ENCODE peak calls at places on chromosomes 12 and 14, in six cellular contexts. P is foreskin fibroblast, D is Caki2, V is astrocyte, U is nephron progenitor cell, J is T-helper 1 cell. Q is an unnamed sample.

GRCh38 chr12:121796855-121797751 is 3.6 kb upstream of the RHOF start:
- DNase-seq in V (peak; percentile 79), U (peak; percentile 88), P (peak; percentile 93), J (no peak), D (peak; percentile 100), Q (peak; percentile 89)

GRCh38 chr12:42684171-42685071 is 94.9 kb upstream of the PRICKLE1 start:
- DNase-seq in V (peak; percentile 65), J (no peak), U (no peak), P (no peak), D (no peak), Q (peak; percentile 25)

GRCh38 chr12:127599441-127599840 is 667.5 kb upstream of the TMEM132C start:
- DNase-seq in V (no peak), D (no peak), J (no peak), P (no peak), U (no peak), Q (no peak)

GRCh38 chr12:121925361-121925725 is 7.0 kb downstream of the CFAP251 start:
- DNase-seq in U (no peak), D (no peak), P (peak; percentile 89), J (no peak), V (peak; percentile 86), Q (peak; percentile 63)

GRCh38 chr14:94823556-94824341 is 53.8 kb upstream of the GSC start:
- DNase-seq in P (no peak), U (no peak), D (peak; percentile 25), V (peak; percentile 1), J (no peak), Q (peak; percentile 6)

GRCh38 chr14:61099221-61099835 is 118.3 kb downstream of the SLC38A6 start:
- DNase-seq in V (no peak), D (no peak), J (no peak), U (no peak), P (no peak), Q (peak; percentile 91)

GRCh38 chr12:11652351-11653040 is 3.0 kb downstream of the ETV6 start:
- DNase-seq in J (no peak), P (peak; percentile 56), V (peak; percentile 77), D (peak; percentile 68), U (no peak), Q (peak; percentile 84)

GRCh38 chr14:75832621-75833297 is 149.0 kb downstream of the TGFB3 start:
- DNase-seq in J (no peak), P (peak; percentile 69), V (peak; percentile 91), U (no peak), D (no peak), Q (peak; percentile 57)

GRCh38 chr12:32016680-32017482 is 57.7 kb downstream of the RESF1 start:
- DNase-seq in D (no peak), V (no peak), P (no peak), U (no peak), J (no peak), Q (no peak)

GRCh38 chr12:88982694-88983093 is 369.6 kb downstream of the DUSP6 start:
- DNase-seq in D (no peak), J (no peak), U (no peak), V (no peak), P (no peak), Q (no peak)

GRCh38 chr12:111596985-111597730 is 2.0 kb downstream of the ATXN2 start:
- DNase-seq in D (peak; percentile 45), U (peak; percentile 40), V (peak; percentile 64), P (peak; percentile 44), J (no peak), Q (peak; percentile 72)

GRCh38 chr12:32483499-32483898 is 84.1 kb downstream of the FGD4 start:
- DNase-seq in J (no peak), V (no peak), U (no peak), P (no peak), D (no peak), Q (no peak)

GRCh38 chr14:96592591-96593388 is 90.6 kb downstream of the PAPOLA start:
- DNase-seq in V (peak; percentile 8), U (peak; percentile 67), P (no peak), D (no peak), J (peak; percentile 59), Q (peak; percentile 43)

GRCh38 chr12:80565276-80565675 is 121.2 kb downstream of the PTPRQ start:
- DNase-seq in U (no peak), J (no peak), P (no peak), D (no peak), V (peak; percentile 44), Q (peak; percentile 44)

GRCh38 chr14:99632410-99633035 is 12.4 kb upstream of the HHIPL1 start:
- DNase-seq in J (no peak), U (no peak), V (no peak), D (no peak), P (no peak), Q (no peak)

GRCh38 chr14:30921305-30921704 is 46.9 kb downstream of the COCH start:
- DNase-seq in P (peak; percentile 1), J (no peak), D (no peak), V (no peak), U (no peak), Q (no peak)

GRCh38 chr12:1575799-1576401 is 18.5 kb downstream of the FBXL14 start:
- DNase-seq in V (no peak), U (no peak), D (no peak), P (no peak), J (no peak), Q (peak; percentile 55)

GRCh38 chr14:86815341-86815740 is 1177.6 kb downstream of the GALC start:
- DNase-seq in D (no peak), P (no peak), U (no peak), J (no peak), V (peak; percentile 5), Q (peak; percentile 32)

GRCh38 chr12:121872546-121873223 is 14.0 kb upstream of the HPD start:
- DNase-seq in D (no peak), J (no peak), V (peak; percentile 93), U (no peak), P (peak; percentile 98), Q (peak; percentile 98)

GRCh38 chr12:87779016-87779415 is 250.2 kb downstream of the C12orf50 start:
- DNase-seq in V (peak; percentile 59), J (no peak), U (no peak), D (peak; percentile 100), P (no peak), Q (no peak)

GRCh38 chr12:79560165-79560889 is 130.4 kb downstream of the PAWR start:
- DNase-seq in D (no peak), U (no peak), P (no peak), J (no peak), V (no peak), Q (no peak)

GRCh38 chr12:43208627-43209026 is 343.4 kb downstream of the ADAMTS20 start:
- DNase-seq in P (no peak), D (peak; percentile 87), V (peak; percentile 74), J (no peak), U (no peak), Q (no peak)

GRCh38 chr14:95432152-95433093 is 84.0 kb downstream of the SYNE3 start:
- DNase-seq in J (no peak), U (peak; percentile 78), P (no peak), D (peak; percentile 3), V (no peak), Q (peak; percentile 23)

GRCh38 chr12:26126340-26127284 is 1.8 kb upstream of the BHLHE41 start:
- DNase-seq in U (peak; percentile 84), P (peak; percentile 82), J (no peak), V (peak; percentile 77), D (peak; percentile 85), Q (peak; percentile 76)

GRCh38 chr12:50986961-50987737 is 34.8 kb downstream of the HIGD1C start:
- DNase-seq in J (no peak), D (peak; percentile 60), P (peak; percentile 71), V (peak; percentile 23), U (peak; percentile 7), Q (peak; percentile 42)

GRCh38 chr14:48125654-48126053 is 450.2 kb upstream of the MDGA2 start:
- DNase-seq in P (no peak), V (no peak), D (no peak), J (no peak), U (peak; percentile 26), Q (no peak)

GRCh38 chr14:61330511-61330910 is 9.1 kb downstream of the PRKCH start:
- DNase-seq in U (no peak), V (no peak), P (no peak), J (no peak), D (no peak), Q (no peak)

GRCh38 chr12:109734219-109735000 is 20.8 kb downstream of the FAM222A start:
- DNase-seq in D (no peak), P (no peak), J (no peak), U (peak; percentile 39), V (no peak), Q (no peak)

GRCh38 chr12:114764516-114764915 is 80.5 kb upstream of the TBX3 start:
- DNase-seq in P (peak; percentile 38), J (no peak), U (no peak), V (no peak), D (no peak), Q (no peak)

Q was measured in fibroblast of lung.